ENCODE peak calls at places on chromosomes 2 and 18, in five cellular contexts. C, Z, F, L and V are unnamed samples.

GRCh38 chr2:234821946-234822470 is 129.8 kb upstream of the SH3BP4 start:
- DNase-seq in F (no peak), Z (no peak), L (no peak), C (no peak), V (no peak)

GRCh38 chr2:54724150-54724559 is 693 bp downstream of the EML6 start:
- DNase-seq in Z (no peak), C (no peak), L (no peak), F (no peak), V (no peak)

GRCh38 chr2:175676813-175677212 is 325.3 kb downstream of the LNPK start:
- DNase-seq in L (no peak), C (no peak), Z (no peak), F (no peak), V (no peak)

GRCh38 chr2:137449454-137449853 is 514.8 kb upstream of the HNMT start:
- DNase-seq in L (no peak), Z (no peak), C (no peak), F (no peak), V (no peak)

GRCh38 chr2:105618351-105618659 is 126.4 kb upstream of the NCK2 start:
- DNase-seq in C (no peak), Z (no peak), L (no peak), F (no peak), V (no peak)

GRCh38 chr18:711330-711692 is 1.1 kb downstream of the ENOSF1 start:
- DNase-seq in L (no peak), Z (no peak), F (no peak), C (no peak), V (no peak)

GRCh38 chr2:17765423-17765822 is 11.5 kb downstream of the GEN1 start:
- DNase-seq in Z (no peak), F (no peak), C (no peak), L (no peak), V (no peak)

GRCh38 chr2:100653449-100654045 is 90.8 kb downstream of the PDCL3 start:
- DNase-seq in F (no peak), C (no peak), L (no peak), Z (no peak), V (no peak)

GRCh38 chr2:231300722-231301076 is 94.8 kb upstream of the B3GNT7 start:
- DNase-seq in C (no peak), F (no peak), L (no peak), Z (no peak), V (no peak)

GRCh38 chr2:100893753-100894530 is 74.0 kb downstream of the NPAS2 start:
- DNase-seq in Z (no peak), C (no peak), F (no peak), L (no peak), V (no peak)

GRCh38 chr2:30374380-30374779 is 72.7 kb upstream of the LCLAT1 start:
- DNase-seq in C (no peak), Z (no peak), F (no peak), L (no peak), V (no peak)

GRCh38 chr2:234497592-234498023 is 727 bp upstream of the ARL4C start:
- DNase-seq in Z (no peak), L (no peak), C (no peak), F (no peak), V (no peak)

GRCh38 chr2:65177754-65178442 is 48.0 kb upstream of the RAB1A start:
- DNase-seq in C (no peak), Z (no peak), L (no peak), F (no peak), V (no peak)

GRCh38 chr2:135694711-135695110 is 46.9 kb upstream of the UBXN4 start:
- DNase-seq in C (no peak), L (no peak), Z (no peak), F (no peak), V (no peak)

GRCh38 chr2:110679337-110679707 is 1.5 kb upstream of the BUB1 start:
- DNase-seq in L (no peak), Z (no peak), F (no peak), C (no peak), V (no peak)

GRCh38 chr2:119366161-119366648 is 429 bp downstream of the C2orf76 start:
- DNase-seq in L (no peak), F (no peak), Z (no peak), C (no peak), V (no peak)

GRCh38 chr2:17713291-17713690 is 40.3 kb downstream of the SMC6 start:
- DNase-seq in Z (no peak), F (no peak), C (no peak), L (no peak), V (no peak)

GRCh38 chr2:36502081-36502480 is 95.9 kb downstream of the FEZ2 start:
- DNase-seq in C (no peak), Z (no peak), L (no peak), F (no peak), V (no peak)

GRCh38 chr2:30326497-30326896 is 95.2 kb downstream of the LBH start:
- DNase-seq in L (no peak), F (no peak), C (no peak), Z (no peak), V (no peak)

GRCh38 chr2:236177967-236178909 is 10.1 kb upstream of the GBX2 start:
- DNase-seq in C (no peak), F (no peak), Z (peak), L (peak), V (peak)

GRCh38 chr2:161237397-161238263 is 70.6 kb upstream of the PSMD14 start:
- DNase-seq in C (peak), F (peak), Z (peak), L (no peak), V (peak)

GRCh38 chr18:80104364-80104779 is 4.7 kb upstream of the ADNP2 start:
- DNase-seq in Z (no peak), C (no peak), L (no peak), F (no peak), V (no peak)

GRCh38 chr18:12608292-12608691 is 49.6 kb downstream of the SPIRE1 start:
- DNase-seq in F (no peak), Z (no peak), C (no peak), L (no peak), V (no peak)

GRCh38 chr2:10407841-10408648 is 40.1 kb downstream of the ODC1 start:
- DNase-seq in L (peak), C (no peak), Z (peak), F (peak), V (peak)

GRCh38 chr2:146385031-146385430 is 1459.8 kb upstream of the ACVR2A start:
- DNase-seq in C (no peak), Z (no peak), L (no peak), F (no peak), V (no peak)

GRCh38 chr18:47748093-47748796 is 182.2 kb downstream of the SMAD2 start:
- DNase-seq in C (no peak), F (no peak), Z (no peak), L (no peak), V (no peak)

GRCh38 chr18:35998967-35999366 is 26.5 kb downstream of the RMP24 start:
- DNase-seq in Z (no peak), L (no peak), F (no peak), C (no peak), V (no peak)

GRCh38 chr2:207226671-207227061 is 60.9 kb upstream of the KLF7 start:
- DNase-seq in L (no peak), F (no peak), Z (no peak), C (no peak), V (no peak)

GRCh38 chr18:54023471-54023870 is 201.0 kb downstream of the MBD2 start:
- DNase-seq in F (no peak), C (no peak), L (no peak), Z (no peak), V (no peak)

GRCh38 chr2:179702912-179703311 is 158.5 kb downstream of the ZNF385B start:
- DNase-seq in L (no peak), F (no peak), C (no peak), Z (no peak), V (no peak)

GRCh38 chr2:46845542-46846453 is 69.8 kb downstream of the MCFD2 start:
- DNase-seq in L (no peak), F (no peak), Z (no peak), C (no peak), V (no peak)

GRCh38 chr18:58865009-58865345 is 300 bp downstream of the ZNF532 start:
- DNase-seq in Z (no peak), C (no peak), L (no peak), F (no peak), V (no peak)

GRCh38 chr2:109197491-109198480 is 68.8 kb downstream of the SH3RF3 start:
- DNase-seq in F (no peak), Z (no peak), L (no peak), C (no peak), V (no peak)

GRCh38 chr2:3329491-3329890 is 48.1 kb downstream of the EIPR1 start:
- DNase-seq in Z (no peak), C (no peak), F (no peak), L (no peak), V (no peak)

GRCh38 chr2:187075106-187076070 is 226.4 kb upstream of the ZSWIM2 start:
- DNase-seq in C (no peak), L (no peak), Z (no peak), F (no peak), V (no peak)

GRCh38 chr2:238777369-238778067 is 70.4 kb upstream of the TWIST2 start:
- DNase-seq in L (no peak), Z (no peak), C (no peak), F (no peak), V (no peak)

DNA sequence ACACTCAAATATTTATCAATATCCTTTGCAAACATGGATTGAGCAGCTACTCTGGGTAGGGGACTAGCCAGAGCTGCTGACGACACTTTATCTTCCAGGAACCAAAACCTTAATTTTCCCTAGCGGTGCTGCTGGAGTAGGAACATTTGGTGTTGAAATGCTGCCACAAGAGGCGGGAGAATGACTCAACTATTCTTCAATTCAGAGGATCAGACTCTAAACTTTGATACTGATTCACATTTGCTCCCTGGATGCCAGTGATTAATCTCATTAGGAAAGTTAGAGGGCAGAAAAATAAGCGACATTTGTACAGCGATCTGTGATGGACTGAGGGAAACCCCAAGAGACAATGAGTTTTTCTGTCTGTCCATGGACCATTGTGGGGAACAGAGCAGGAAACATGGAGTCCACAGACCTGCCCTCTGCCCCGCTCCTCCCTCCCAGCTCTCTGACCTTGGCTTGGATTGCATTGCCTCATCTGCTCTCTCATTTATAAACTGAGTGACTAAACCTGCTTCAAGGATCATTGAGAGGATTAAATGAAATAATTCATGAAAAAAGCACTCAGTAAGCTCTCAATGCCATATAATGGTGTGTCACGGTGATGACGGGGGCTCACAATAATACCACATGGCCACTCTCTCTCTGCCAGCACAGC is 12.6 kb upstream of the EPB41L3 start:
- DNase-seq in F (no peak), L (no peak), C (no peak), Z (no peak), V (no peak)
- TF ChIP-seq CTCF in F (no peak), L (no peak), C (no peak), Z (no peak), V (no peak)

DNA sequence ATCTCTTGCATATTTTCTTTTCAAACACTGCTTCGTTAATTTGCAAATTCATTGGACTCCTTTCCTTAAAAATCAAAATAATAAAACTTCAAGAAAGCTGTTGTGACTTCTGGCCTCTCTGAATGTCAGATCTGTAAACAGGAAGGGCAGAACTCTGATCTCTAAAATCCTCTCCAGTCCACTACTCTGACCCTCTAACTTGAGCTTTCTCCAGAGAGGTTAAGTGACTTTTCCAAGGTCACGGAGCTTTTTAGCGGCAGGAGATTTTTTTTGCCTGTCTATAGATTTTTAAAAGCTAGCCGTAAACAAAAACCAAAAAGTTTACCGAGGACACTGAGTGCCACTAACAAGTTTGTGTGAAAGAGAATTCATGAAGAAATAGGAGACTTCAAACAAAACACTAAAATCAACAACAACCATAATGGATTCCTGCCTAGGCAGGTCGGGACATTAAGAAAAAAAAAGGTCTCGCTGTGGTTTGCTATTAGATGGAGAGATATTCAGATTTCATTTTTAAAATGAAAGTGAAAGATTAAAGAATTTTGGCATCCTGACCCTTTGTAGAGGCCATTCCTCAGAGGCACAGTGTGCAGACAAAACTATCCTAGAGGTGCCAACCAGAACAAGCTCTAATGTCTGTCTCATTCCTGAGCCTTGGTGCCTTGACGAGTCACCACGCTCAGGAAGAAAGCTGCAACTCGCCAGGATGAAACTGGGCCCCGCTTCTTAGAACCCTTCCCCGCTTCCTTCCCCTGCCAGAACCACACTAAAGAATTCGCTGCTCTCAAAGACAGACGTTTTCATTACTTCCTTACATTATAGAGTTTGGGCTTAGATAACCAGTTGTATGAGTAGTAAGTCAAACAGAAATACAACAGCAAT is 155.8 kb downstream of the TGIF1 start:
- DNase-seq in Z (no peak), F (no peak), L (no peak), C (no peak), V (no peak)
- H3K4me3 ChIP-seq in Z (no peak), F (peak), L (no peak), C (peak), V (peak)

DNA sequence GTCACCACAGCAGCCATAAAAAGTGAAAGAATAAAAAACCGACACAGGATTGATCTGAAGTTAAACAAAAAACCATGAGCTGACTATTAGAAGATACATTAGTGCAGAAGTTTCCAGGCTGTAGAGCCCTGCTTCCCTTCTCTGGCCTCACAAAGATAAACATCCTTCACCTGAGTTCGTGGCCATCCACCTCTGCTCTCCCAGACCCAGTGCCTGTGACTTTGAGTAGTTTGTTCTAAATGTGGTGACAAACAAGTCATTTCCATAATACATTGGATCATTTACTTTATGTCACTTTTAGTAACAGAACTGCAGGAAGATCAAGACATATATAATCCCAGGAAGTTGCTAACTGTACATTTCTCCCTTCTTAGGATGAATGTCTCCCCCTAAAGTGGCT is 241.9 kb upstream of the MAP2 start:
- DNase-seq in Z (no peak), F (no peak), C (no peak), L (no peak), V (no peak)
- H3K27ac ChIP-seq in Z (no peak), F (no peak), C (no peak), L (no peak), V (no peak)

GRCh38 chr2:218168635-218169462 is 2.1 kb upstream of the CXCR1 start:
- DNase-seq in F (peak), Z (peak), C (no peak), L (peak), V (no peak)

GRCh38 chr2:218162817-218163216 is 3.9 kb downstream of the CXCR1 start:
- DNase-seq in Z (no peak), C (no peak), F (no peak), L (no peak), V (no peak)

GRCh38 chr2:218168016-218168415 is 1.3 kb upstream of the CXCR1 start:
- DNase-seq in Z (no peak), L (no peak), C (no peak), F (no peak), V (no peak)

GRCh38 chr2:218169757-218170546 is 3.2 kb upstream of the CXCR1 start:
- DNase-seq in F (no peak), L (no peak), Z (no peak), C (no peak), V (no peak)

GRCh38 chr2:218166791-218167190 is at the start of gene CXCR1:
- DNase-seq in Z (no peak), F (no peak), C (no peak), L (no peak), V (no peak)
- TF ChIP-seq CTCF in Z (no peak), F (no peak), C (no peak), L (no peak), V (no peak)

DNA sequence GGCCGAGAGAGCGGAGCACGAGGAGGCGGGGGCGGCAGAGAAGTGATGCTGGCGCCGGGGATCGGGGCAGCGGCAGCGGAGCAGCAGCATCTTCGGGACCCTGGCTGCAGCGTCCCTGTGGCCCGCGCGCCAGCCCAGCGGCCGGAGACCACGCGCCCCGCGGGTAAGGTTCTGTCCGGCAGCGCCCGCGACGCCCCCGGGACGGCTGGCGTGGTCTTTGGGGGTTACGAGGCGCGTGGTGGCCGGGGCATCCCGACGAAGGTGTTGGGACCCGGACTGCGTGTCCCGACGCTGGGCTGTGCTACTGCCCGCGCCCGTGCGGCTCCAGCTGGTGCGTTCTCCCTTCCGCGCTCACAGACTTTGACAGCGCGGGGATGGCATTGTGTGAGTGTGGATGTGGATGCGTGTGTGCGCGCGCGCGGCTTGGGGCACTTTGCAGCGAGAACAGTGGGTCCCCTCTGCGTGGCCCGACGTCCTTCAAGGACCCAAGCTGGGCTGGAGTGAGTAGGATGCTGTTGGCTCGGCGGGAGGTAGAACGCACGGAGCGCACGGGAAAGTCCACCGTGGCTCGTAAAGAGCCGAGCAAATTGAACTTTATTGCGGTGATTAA is 405.0 kb downstream of the XIRP2 start:
- DNase-seq in Z (peak), F (no peak), C (peak), L (no peak), V (no peak)
- H3K4me3 ChIP-seq in Z (peak), F (peak), C (peak), L (peak), V (peak)

DNA sequence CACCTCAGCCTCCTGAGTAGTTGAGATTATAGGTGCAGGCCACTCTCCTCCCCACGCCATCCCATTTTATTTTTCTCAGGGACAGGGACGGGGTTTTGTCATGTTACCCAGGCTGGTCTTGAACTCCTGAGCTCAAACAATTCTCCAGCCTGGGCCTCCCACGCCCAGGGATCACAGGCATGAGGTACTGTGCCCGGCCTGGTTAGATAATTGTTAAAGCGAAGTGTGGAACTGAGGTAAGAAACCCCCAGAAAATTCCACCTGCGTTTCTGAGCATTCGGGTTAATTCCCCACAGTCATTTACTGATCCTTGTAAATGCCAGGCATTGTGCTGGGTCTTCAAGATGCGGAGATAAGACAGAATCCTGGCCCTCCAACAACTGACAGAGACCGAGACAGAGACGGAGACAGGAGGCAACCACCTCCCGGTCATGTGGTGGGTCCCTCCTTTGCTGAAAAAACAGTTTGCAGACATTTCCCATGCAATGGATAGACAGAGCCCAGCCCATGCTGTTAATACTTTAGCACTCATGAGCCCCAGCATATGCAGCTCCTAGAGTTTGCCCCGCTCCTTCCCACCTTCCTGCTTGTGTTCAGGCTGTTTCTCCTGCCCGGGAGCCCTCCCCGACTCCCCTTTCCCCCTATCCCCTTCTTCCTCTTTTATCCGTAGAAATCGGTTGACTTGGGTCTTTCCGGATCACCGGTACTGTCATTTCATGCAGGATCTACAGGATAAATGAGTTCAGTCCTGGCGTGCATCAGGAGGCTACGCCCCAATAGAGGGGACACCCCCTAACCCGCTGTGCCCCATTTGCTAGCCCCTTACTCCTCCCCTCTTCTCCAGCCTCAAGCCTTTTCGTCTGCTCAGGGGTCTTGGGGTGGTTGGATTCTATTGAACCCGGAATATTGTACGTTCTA is 1.6 kb upstream of the RHOB start:
- DNase-seq in Z (peak), C (no peak), F (peak), L (no peak), V (peak)
- H3K27ac ChIP-seq in Z (peak), C (peak), F (peak), L (peak), V (peak)